ENCODE peak calls at places on chromosome 10, in seven cellular contexts. B is SK-N-SH, S is GM12878, E is H1, T is HCT116, X is HepG2, U is K562. R is an unnamed sample.

GRCh38 chr10:61708841-61709240 is 46.1 kb downstream of the CABCOCO1 start:
- DNase-seq in X (no peak), T (no peak), U (no peak), S (no peak), E (no peak), B (no peak), R (no peak)

GRCh38 chr10:22684707-22685106 is 29.7 kb downstream of the PIP4K2A start:
- DNase-seq in B (no peak), E (no peak), S (no peak), T (no peak), X (no peak), U (peak), R (no peak)

GRCh38 chr10:63758080-63758479 is 236.9 kb downstream of the REEP3 start:
- DNase-seq in E (no peak), X (no peak), S (no peak), T (no peak), B (no peak), U (no peak), R (no peak)

GRCh38 chr10:72238392-72239175 is 22.5 kb upstream of the ASCC1 start:
- DNase-seq in U (no peak), S (no peak), T (no peak), E (no peak), B (no peak), X (no peak), R (no peak)

GRCh38 chr10:22316286-22317120 is at the start of gene COMMD3:
- DNase-seq in U (peak), E (peak), X (peak), T (no peak), B (peak), S (peak), R (peak)

GRCh38 chr10:22427101-22427500 is 81.8 kb downstream of the SPAG6 start:
- DNase-seq in U (peak), S (no peak), E (no peak), B (no peak), X (no peak), T (peak), R (no peak)

GRCh38 chr10:62817120-62817762 is 1.1 kb upstream of the EGR2 start:
- DNase-seq in U (peak), X (no peak), S (no peak), E (peak), B (peak), T (no peak), R (peak)

GRCh38 chr10:58651040-58651439 is 138.4 kb downstream of the BICC1 start:
- DNase-seq in T (no peak), E (no peak), U (no peak), B (peak), X (no peak), S (no peak), R (no peak)

GRCh38 chr10:80530251-80530650 is 7.5 kb upstream of the SH2D4B start:
- DNase-seq in E (no peak), S (no peak), X (peak), B (peak), T (peak), U (no peak), R (peak)

GRCh38 chr10:76176166-76176550 is 744.7 kb downstream of the LRMDA start:
- DNase-seq in S (no peak), X (no peak), T (no peak), E (no peak), U (no peak), B (no peak), R (no peak)

GRCh38 chr10:127293640-127294039 is 97.2 kb upstream of the INSYN2A start:
- DNase-seq in B (no peak), X (no peak), T (no peak), U (no peak), S (no peak), E (no peak), R (no peak)

GRCh38 chr10:97498841-97499560 is at the start of gene UBTD1:
- DNase-seq in X (peak), E (peak), T (no peak), U (peak), B (peak), S (no peak), R (peak)

GRCh38 chr10:16904619-16905018 is 87.4 kb upstream of the RSU1 start:
- DNase-seq in S (no peak), T (no peak), U (no peak), E (no peak), X (no peak), B (no peak), R (no peak)

GRCh38 chr10:132916956-132917666 is 25.3 kb downstream of the CFAP46 start:
- DNase-seq in S (no peak), U (no peak), E (no peak), B (no peak), X (no peak), T (no peak), R (no peak)

GRCh38 chr10:110207805-110208613 is 604 bp downstream of the MXI1 start:
- DNase-seq in B (peak), E (peak), U (peak), X (no peak), T (no peak), S (no peak), R (peak)

GRCh38 chr10:47059606-47060311 is 148.5 kb downstream of the PTPN20 start:
- DNase-seq in U (no peak), E (no peak), T (no peak), B (no peak), S (no peak), X (no peak), R (no peak)

GRCh38 chr10:80457554-80458262 is 3.6 kb downstream of the TSPAN14 start:
- DNase-seq in X (peak), B (no peak), S (no peak), E (no peak), T (no peak), U (no peak), R (no peak)

GRCh38 chr10:18144928-18145327 is 4.7 kb downstream of the CACNB2 start:
- DNase-seq in E (no peak), T (no peak), X (no peak), U (no peak), B (peak), S (no peak), R (no peak)

GRCh38 chr10:90988802-90989201 is 67.9 kb upstream of the ANKRD1 start:
- DNase-seq in X (no peak), S (no peak), E (no peak), B (no peak), T (no peak), U (no peak), R (no peak)

GRCh38 chr10:60894816-60895215 is 49.2 kb downstream of the RHOBTB1 start:
- DNase-seq in S (no peak), X (peak), U (no peak), T (no peak), E (no peak), B (no peak), R (no peak)

GRCh38 chr10:102773986-102774385 is 30.2 kb downstream of the WBP1L start:
- DNase-seq in T (no peak), X (no peak), U (no peak), S (no peak), E (no peak), B (no peak), R (peak)

GRCh38 chr10:1544209-1544673 is 193.1 kb downstream of the ADARB2 start:
- DNase-seq in E (no peak), B (no peak), U (no peak), S (no peak), X (no peak), T (no peak), R (no peak)

GRCh38 chr10:90920986-90921643 is at the start of gene ANKRD1:
- DNase-seq in E (no peak), X (peak), U (no peak), S (no peak), B (no peak), T (peak), R (no peak)

DNA sequence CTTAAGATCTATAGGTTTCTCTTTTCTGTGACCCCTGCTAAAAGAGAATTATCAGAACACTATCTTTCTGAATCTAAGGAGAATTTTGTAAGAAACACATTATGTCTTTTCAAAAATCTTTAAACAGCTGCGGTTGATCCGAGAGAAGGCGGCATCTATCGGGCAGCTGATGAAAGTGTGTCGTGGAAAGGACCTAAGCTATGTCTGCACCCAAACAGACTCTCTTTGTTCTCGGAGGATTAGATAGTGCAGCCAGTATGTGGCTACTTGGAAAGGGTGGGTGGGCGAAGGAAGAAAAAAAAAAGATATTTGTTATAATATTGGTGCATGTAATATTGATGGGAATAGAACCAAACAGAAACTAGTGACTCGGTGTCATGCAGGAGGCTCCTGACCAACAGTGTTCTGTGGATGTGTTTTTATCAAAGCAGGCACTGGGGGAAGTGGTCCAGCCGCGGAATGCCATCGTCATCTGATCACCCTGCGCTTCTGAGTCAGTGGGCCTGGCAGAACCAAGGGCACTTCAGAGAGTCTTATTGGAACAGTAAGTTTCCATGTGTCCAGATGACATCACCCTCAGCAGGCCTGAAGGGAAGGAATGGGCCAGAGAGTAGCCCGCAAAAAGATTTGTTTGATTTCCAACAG is 509.7 kb upstream of the AKR1E2 start:
- DNase-seq in T (no peak), S (no peak), B (no peak), U (no peak), E (no peak), X (no peak), R (no peak)
- TF ChIP-seq JUND in T (no peak), S (no peak), B (no peak), U (no peak), E (no peak), X (no peak), R (no peak)

GRCh38 chr10:79392506-79393176 is 45.4 kb downstream of the PPIF start:
- DNase-seq in T (no peak), B (no peak), X (no peak), U (no peak), E (no peak), S (no peak), R (no peak)

GRCh38 chr10:79394631-79395030 is 47.4 kb downstream of the PPIF start:
- DNase-seq in U (no peak), B (no peak), T (no peak), S (no peak), X (no peak), E (no peak), R (no peak)

GRCh38 chr10:79392020-79392398 is 44.7 kb downstream of the PPIF start:
- DNase-seq in X (no peak), B (peak), U (no peak), S (no peak), E (no peak), T (no peak), R (no peak)

GRCh38 chr10:79393924-79394610 is 46.8 kb downstream of the PPIF start:
- DNase-seq in X (no peak), S (no peak), U (no peak), B (no peak), T (no peak), E (no peak), R (no peak)

DNA sequence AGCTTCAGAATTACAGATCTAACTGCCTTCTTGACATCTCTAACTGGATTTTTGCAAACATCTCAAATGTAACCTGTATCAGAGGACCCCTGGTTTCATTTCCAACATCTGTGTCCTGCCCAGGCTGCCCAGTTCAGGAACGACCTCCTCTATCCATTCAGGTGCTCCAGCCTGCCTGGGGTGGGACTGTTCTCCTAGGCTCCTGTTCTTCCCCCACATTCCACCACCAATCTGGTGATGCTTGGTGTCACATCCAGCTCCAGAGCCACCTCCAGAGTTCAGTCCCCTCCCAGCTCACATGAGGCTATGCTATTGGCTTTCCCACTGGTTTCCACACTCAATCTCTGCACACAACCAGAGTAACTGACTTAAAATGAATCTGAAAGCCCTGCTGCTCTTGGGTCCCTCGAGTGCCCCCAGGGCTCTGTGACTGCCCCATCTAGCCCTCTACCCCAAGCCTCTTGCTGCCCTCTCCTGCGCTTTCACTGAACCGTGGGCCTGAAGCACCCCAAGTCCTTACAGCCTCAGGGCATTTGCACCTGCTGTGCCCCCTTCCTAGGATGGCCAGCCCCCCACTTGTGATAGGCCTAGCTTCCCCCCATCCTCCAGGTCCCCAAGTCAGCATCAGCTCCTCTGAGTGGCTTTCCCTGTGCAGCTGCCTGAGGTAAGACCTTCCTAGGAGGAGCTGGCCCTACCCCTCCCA is 46.1 kb downstream of the PPIF start:
- DNase-seq in X (no peak), T (no peak), B (no peak), S (no peak), U (no peak), E (no peak), R (no peak)
- TF ChIP-seq JUND in X (no peak), T (no peak), B (no peak), S (no peak), U (no peak), E (no peak), R (no peak)

GRCh38 chr10:34615770-34616169 is 199.3 kb downstream of the PARD3 start:
- DNase-seq in S (no peak), X (no peak), B (no peak), U (no peak), T (no peak), E (no peak), R (no peak)
- TF ChIP-seq JUND in S (no peak), X (no peak), B (no peak), U (no peak), T (no peak), E (no peak), R (no peak)

GRCh38 chr10:49598164-49598856 is 11.8 kb upstream of the SLC18A3 start:
- DNase-seq in B (no peak), E (no peak), X (no peak), T (no peak), S (no peak), U (no peak), R (no peak)

GRCh38 chr10:49595713-49596492 is 14.2 kb upstream of the SLC18A3 start:
- DNase-seq in E (peak), X (no peak), U (no peak), S (no peak), T (no peak), B (no peak), R (no peak)

GRCh38 chr10:49597426-49598163 is 12.5 kb upstream of the SLC18A3 start:
- DNase-seq in B (no peak), S (no peak), X (no peak), T (no peak), U (no peak), E (no peak), R (no peak)

GRCh38 chr10:49596493-49596809 is 13.7 kb upstream of the SLC18A3 start:
- DNase-seq in U (no peak), X (no peak), T (no peak), E (peak), S (no peak), B (no peak), R (no peak)

DNA sequence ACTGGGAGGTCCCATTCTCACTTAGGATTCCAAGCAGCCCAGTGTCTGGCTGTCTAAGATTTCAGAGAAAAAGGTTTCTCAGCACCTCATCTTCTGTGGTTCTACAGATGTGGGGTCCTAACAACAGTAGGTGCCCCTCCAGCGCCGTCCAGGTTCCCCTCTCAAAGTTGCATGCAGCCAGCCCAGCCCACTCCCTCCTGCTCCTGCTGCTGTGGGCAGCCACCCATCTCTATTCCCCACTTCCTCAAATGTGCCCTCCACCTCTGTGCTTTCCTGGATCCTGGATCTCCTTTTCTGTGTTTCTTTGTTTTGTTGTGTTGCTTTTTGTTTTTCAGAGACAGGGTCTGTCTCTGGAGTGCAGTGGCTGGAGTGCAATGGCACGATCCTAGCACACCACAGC is 13.3 kb upstream of the SLC18A3 start:
- DNase-seq in U (no peak), E (no peak), S (no peak), X (no peak), T (no peak), B (no peak), R (no peak)
- TF ChIP-seq JUND in U (no peak), E (no peak), S (no peak), X (no peak), T (no peak), B (no peak), R (no peak)

GRCh38 chr10:11260136-11260535 is 242.5 kb downstream of the CELF2 start:
- DNase-seq in X (no peak), B (peak), E (no peak), T (no peak), U (no peak), S (no peak), R (peak)
- TF ChIP-seq JUND in X (no peak), B (no peak), E (no peak), T (no peak), U (no peak), S (no peak), R (no peak)

GRCh38 chr10:71081912-71082311 is 130.5 kb upstream of the UNC5B start:
- DNase-seq in U (no peak), T (no peak), S (no peak), E (peak), X (no peak), B (no peak), R (no peak)
- TF ChIP-seq JUND in U (no peak), T (no peak), S (no peak), E (no peak), X (no peak), B (no peak), R (no peak)